ENCODE peak calls at places on chromosome 16, in five cellular contexts. One of them, this sample, is unnamed.

GRCh38 chr16:23615805-23616204 is 19.7 kb upstream of the NDUFAB1 start:
- DNase-seq in NCI-H510A: no peak
- DNase-seq in HuH-7: no peak
- DNase-seq in EL: no peak
- DNase-seq in CD4-positive, alpha-beta T cell: no peak
- DNase-seq in this sample: peak

GRCh38 chr16:84751947-84752346 is 52.1 kb downstream of the USP10 start:
- DNase-seq in NCI-H510A: no peak
- DNase-seq in EL: no peak
- DNase-seq in HuH-7: no peak
- DNase-seq in CD4-positive, alpha-beta T cell: no peak
- DNase-seq in this sample: no peak

GRCh38 chr16:23013484-23013883 is 135.8 kb downstream of the USP31 start:
- DNase-seq in HuH-7: no peak
- DNase-seq in EL: no peak
- DNase-seq in CD4-positive, alpha-beta T cell: no peak
- DNase-seq in NCI-H510A: peak
- DNase-seq in this sample: no peak

GRCh38 chr16:78058165-78058564 is 35.8 kb downstream of the CLEC3A start:
- DNase-seq in HuH-7: no peak
- DNase-seq in NCI-H510A: no peak
- DNase-seq in EL: no peak
- DNase-seq in CD4-positive, alpha-beta T cell: no peak
- DNase-seq in this sample: no peak

GRCh38 chr16:53052519-53053501 is at the start of gene CHD9NB:
- DNase-seq in EL: peak
- DNase-seq in NCI-H510A: no peak
- DNase-seq in CD4-positive, alpha-beta T cell: no peak
- DNase-seq in HuH-7: no peak
- DNase-seq in this sample: no peak

GRCh38 chr16:2527071-2527783 is 4.0 kb downstream of the CEMP1 start:
- DNase-seq in HuH-7: no peak
- DNase-seq in NCI-H510A: no peak
- DNase-seq in EL: no peak
- DNase-seq in CD4-positive, alpha-beta T cell: no peak
- DNase-seq in this sample: no peak

GRCh38 chr16:19705131-19705501 is 12.9 kb downstream of the KNOP1 start:
- DNase-seq in HuH-7: no peak
- DNase-seq in EL: no peak
- DNase-seq in NCI-H510A: no peak
- DNase-seq in CD4-positive, alpha-beta T cell: no peak
- DNase-seq in this sample: no peak

GRCh38 chr16:81556715-81557284 is 112.2 kb downstream of the CMIP start:
- DNase-seq in EL: peak
- DNase-seq in CD4-positive, alpha-beta T cell: no peak
- DNase-seq in HuH-7: no peak
- DNase-seq in NCI-H510A: no peak
- DNase-seq in this sample: no peak

GRCh38 chr16:69326172-69326873 is 4.1 kb downstream of the PDF start:
- DNase-seq in CD4-positive, alpha-beta T cell: no peak
- DNase-seq in NCI-H510A: no peak
- DNase-seq in EL: no peak
- DNase-seq in HuH-7: peak
- DNase-seq in this sample: no peak

GRCh38 chr16:81495321-81496234 is 51.0 kb downstream of the CMIP start:
- DNase-seq in CD4-positive, alpha-beta T cell: no peak
- DNase-seq in HuH-7: no peak
- DNase-seq in EL: no peak
- DNase-seq in NCI-H510A: no peak
- DNase-seq in this sample: peak

GRCh38 chr16:48831081-48831722 is 221.2 kb upstream of the N4BP1 start:
- DNase-seq in HuH-7: peak
- DNase-seq in EL: peak
- DNase-seq in NCI-H510A: no peak
- DNase-seq in CD4-positive, alpha-beta T cell: no peak
- DNase-seq in this sample: no peak

GRCh38 chr16:82331397-82331796 is 161.4 kb upstream of the MPHOSPH6 start:
- DNase-seq in EL: no peak
- DNase-seq in CD4-positive, alpha-beta T cell: no peak
- DNase-seq in HuH-7: no peak
- DNase-seq in NCI-H510A: no peak
- DNase-seq in this sample: no peak

GRCh38 chr16:3027488-3027795 is 3.6 kb downstream of the THOC6 start:
- DNase-seq in NCI-H510A: no peak
- DNase-seq in EL: no peak
- DNase-seq in HuH-7: no peak
- DNase-seq in CD4-positive, alpha-beta T cell: no peak
- DNase-seq in this sample: no peak

GRCh38 chr16:8740775-8741355 is 56.6 kb downstream of the TMEM186 start:
- DNase-seq in NCI-H510A: no peak
- DNase-seq in HuH-7: peak
- DNase-seq in EL: no peak
- DNase-seq in CD4-positive, alpha-beta T cell: no peak
- DNase-seq in this sample: peak

GRCh38 chr16:56781565-56781964 is 51.6 kb downstream of the NUP93 start:
- DNase-seq in EL: no peak
- DNase-seq in CD4-positive, alpha-beta T cell: no peak
- DNase-seq in NCI-H510A: no peak
- DNase-seq in HuH-7: no peak
- DNase-seq in this sample: no peak

GRCh38 chr16:73033271-73033998 is 14.5 kb downstream of the ZFHX3 start:
- DNase-seq in NCI-H510A: no peak
- DNase-seq in EL: no peak
- DNase-seq in CD4-positive, alpha-beta T cell: no peak
- DNase-seq in HuH-7: no peak
- DNase-seq in this sample: no peak

GRCh38 chr16:13684819-13685218 is 235.1 kb upstream of the ERCC4 start:
- DNase-seq in EL: no peak
- DNase-seq in NCI-H510A: no peak
- DNase-seq in CD4-positive, alpha-beta T cell: no peak
- DNase-seq in HuH-7: no peak
- DNase-seq in this sample: no peak

GRCh38 chr16:87329436-87330256 is 12.5 kb upstream of the C16orf95 start:
- DNase-seq in NCI-H510A: no peak
- DNase-seq in HuH-7: no peak
- DNase-seq in EL: no peak
- DNase-seq in CD4-positive, alpha-beta T cell: no peak
- DNase-seq in this sample: no peak

GRCh38 chr16:74297296-74297665 is 667 bp downstream of the PSMD7 start:
- DNase-seq in EL: peak
- DNase-seq in CD4-positive, alpha-beta T cell: no peak
- DNase-seq in NCI-H510A: no peak
- DNase-seq in HuH-7: peak
- DNase-seq in this sample: no peak

GRCh38 chr16:68548947-68549346 is 9.9 kb downstream of the ZFP90 start:
- DNase-seq in NCI-H510A: no peak
- DNase-seq in HuH-7: no peak
- DNase-seq in CD4-positive, alpha-beta T cell: no peak
- DNase-seq in EL: no peak
- DNase-seq in this sample: no peak

This sample was measured in stomach.